ENCODE peak calls at places on chromosomes 11 and 22, in five cellular contexts. B, T, C, D and E are unnamed samples. For H3K4me1 and H3K27me3, the result is how much of the 10 kb centered on the place peaks cover.

GRCh38 chr22:50553310-50553709 is 7.6 kb downstream of the KLHDC7B start:
- DNase-seq in C (no peak), T (no peak), B (peak), D (no peak), E (no peak)

GRCh38 chr11:125514336-125515101 is 18.5 kb upstream of the FEZ1 start:
- DNase-seq in C (no peak), B (peak), D (peak), T (peak), E (no peak)

GRCh38 chr11:126384053-126384335 is 28.5 kb downstream of the ST3GAL4 start:
- DNase-seq in D (no peak), C (no peak), T (no peak), B (no peak), E (no peak)

GRCh38 chr11:10751581-10751940 is 515 bp downstream of the CTR9 start:
- DNase-seq in T (peak), C (no peak), D (no peak), B (no peak), E (peak)

GRCh38 chr22:48367731-48368130 is 1459.9 kb downstream of the BRD1 start:
- DNase-seq in D (no peak), T (no peak), C (no peak), B (no peak), E (no peak)

GRCh38 chr11:112085822-112086421 is 634 bp downstream of the TIMM8B start:
- DNase-seq in T (peak), D (peak), C (peak), B (peak), E (peak)

GRCh38 chr22:18152519-18152918 is 2.5 kb downstream of the USP18 start:
- DNase-seq in T (no peak), B (peak), D (no peak), C (no peak), E (no peak)

GRCh38 chr11:124946735-124947141 is 7.3 kb upstream of the CCDC15 start:
- DNase-seq in B (no peak), T (peak), C (no peak), D (peak), E (no peak)

GRCh38 chr11:18171377-18172000 is 1.1 kb upstream of the MRGPRX4 start:
- DNase-seq in D (peak), T (peak), C (peak), B (no peak), E (peak)

GRCh38 chr11:60563553-60564235 is 48.5 kb downstream of the MS4A13 start:
- DNase-seq in B (no peak), D (no peak), C (no peak), T (peak), E (peak)

GRCh38 chr11:126007263-126007662 is 55.4 kb downstream of the CDON start:
- DNase-seq in C (no peak), D (peak), B (no peak), T (peak), E (no peak)

GRCh38 chr11:12808519-12808918 is 134.3 kb downstream of the TEAD1 start:
- DNase-seq in B (no peak), T (peak), C (no peak), D (peak), E (no peak)

GRCh38 chr11:58866788-58867187 is 22.3 kb upstream of the GLYATL2 start:
- DNase-seq in C (no peak), B (no peak), T (peak), D (peak), E (no peak)

GRCh38 chr11:7573558-7574296 is 59.9 kb downstream of the PPFIBP2 start:
- DNase-seq in B (no peak), T (no peak), D (no peak), C (peak), E (no peak)

GRCh38 chr11:109033627-109034340 is 368.9 kb downstream of the DDX10 start:
- DNase-seq in C (no peak), D (peak), T (peak), B (no peak), E (no peak)

GRCh38 chr11:29063630-29064361 is 953.0 kb downstream of the KCNA4 start:
- DNase-seq in C (no peak), B (no peak), T (no peak), D (no peak), E (no peak)

GRCh38 chr11:748007-748359 is 719 bp downstream of the TALDO1 start:
- DNase-seq in T (no peak), D (peak), B (no peak), C (no peak), E (no peak)

GRCh38 chr22:28857288-28857687 is 26.1 kb upstream of the ZNRF3 start:
- DNase-seq in B (no peak), D (no peak), C (no peak), T (no peak), E (no peak)

GRCh38 chr11:1402776-1403620 is 13.3 kb downstream of the BRSK2 start:
- DNase-seq in T (no peak), C (no peak), D (no peak), B (no peak), E (no peak)

GRCh38 chr11:8665222-8665621 is 17.2 kb downstream of the TRIM66 start:
- DNase-seq in D (no peak), T (no peak), B (no peak), C (no peak), E (no peak)

GRCh38 chr11:126956664-126957063 is 43.9 kb downstream of the KIRREL3 start:
- DNase-seq in C (no peak), B (no peak), D (no peak), T (no peak), E (no peak)

GRCh38 chr11:5507177-5507576 is 2.6 kb downstream of the UBQLN3 start:
- DNase-seq in C (no peak), T (no peak), D (no peak), B (no peak), E (no peak)

GRCh38 chr22:30408388-30409101 is 11.7 kb downstream of the SEC14L2 start:
- DNase-seq in C (no peak), T (peak), B (no peak), D (peak), E (no peak)

GRCh38 chr11:34028407-34028804 is 23.1 kb upstream of the CAPRIN1 start:
- DNase-seq in T (no peak), C (peak), D (peak), B (no peak), E (no peak)

GRCh38 chr11:72831521-72832300 is 17.5 kb downstream of the ATG16L2 start:
- DNase-seq in T (peak), C (peak), B (peak), D (peak), E (peak)

GRCh38 chr22:22989856-22990255 is 80.5 kb upstream of the GNAZ start:
- DNase-seq in D (no peak), T (no peak), B (no peak), C (no peak), E (no peak)

GRCh38 chr11:77411238-77411637 is 62.7 kb downstream of the PAK1 start:
- DNase-seq in D (peak), C (no peak), B (peak), T (peak), E (no peak)

GRCh38 chr11:77589181-77589520 is 602 bp upstream of the AQP11 start:
- DNase-seq in B (no peak), D (no peak), C (no peak), T (no peak), E (no peak)

GRCh38 chr11:118791015-118791960 is at the start of gene DDX6:
- DNase-seq in B (peak), T (peak), D (peak), C (peak), E (peak)

GRCh38 chr11:68365943-68366435 is 53.6 kb downstream of the LRP5 start:
- DNase-seq in T (no peak), B (no peak), D (no peak), C (no peak), E (no peak)

GRCh38 chr11:116993599-116993998 is 104.6 kb downstream of the SIK3 start:
- DNase-seq in B (peak), C (no peak), T (no peak), D (peak), E (peak)

GRCh38 chr11:12088047-12088481 is 22.3 kb upstream of the MICAL2 start:
- DNase-seq in D (peak), C (no peak), T (peak), B (no peak), E (no peak)

GRCh38 chr11:73652046-73652730 is 5.8 kb downstream of the PLEKHB1 start:
- DNase-seq in T (peak), C (no peak), D (no peak), B (no peak), E (peak)

GRCh38 chr22:46220921-46221320 is 29.2 kb downstream of the CDPF1 start:
- DNase-seq in C (no peak), T (no peak), D (peak), B (no peak), E (no peak)

GRCh38 chr22:48084041-48084748 is 1321.7 kb downstream of the TBC1D22A start:
- DNase-seq in T (no peak), C (no peak), D (no peak), B (no peak), E (no peak)

GRCh38 chr11:101686514-101686913 is 102.7 kb upstream of the TRPC6 start:
- DNase-seq in C (no peak), T (peak), D (peak), B (no peak), E (no peak)

GRCh38 chr22:20155330-20156041 is 4.6 kb upstream of the CCDC188 start:
- DNase-seq in D (peak), B (no peak), T (peak), C (no peak), E (peak)

DNA sequence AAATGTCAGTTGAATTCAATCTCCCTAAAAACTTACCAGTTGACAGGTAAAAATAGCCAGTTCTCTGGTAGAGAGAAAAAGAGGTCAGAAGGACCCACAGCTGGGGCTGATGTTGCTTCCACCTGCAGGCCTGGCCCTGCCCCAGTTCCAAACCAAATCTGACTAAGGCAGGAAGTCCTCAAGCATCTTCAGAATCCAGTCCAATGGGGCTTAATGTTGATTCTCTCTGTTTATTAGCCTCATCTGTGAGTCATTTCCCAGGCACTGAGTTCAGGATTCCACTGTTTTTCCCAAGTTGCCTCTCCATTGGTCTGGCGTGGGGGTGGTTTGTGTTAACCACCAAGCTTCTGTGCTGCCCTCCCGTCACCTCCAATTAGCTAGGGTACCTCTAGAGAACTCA is 601.8 kb downstream of the INSC start:
- DNase-seq in B (no peak), T (peak), C (no peak), D (peak), E (no peak)
- H3K4me3 ChIP-seq in B (no peak), T (no peak), C (no peak), D (no peak), E (no peak)

GRCh38 chr11:95923441-95923729 is 522 bp downstream of the MTMR2 start:
- DNase-seq in C (no peak), T (no peak), D (no peak), B (no peak), E (no peak)
- H3K4me1 ChIP-seq in C (under half), T (under half), D (under half), B (under half), E (under half)

GRCh38 chr11:71256080-71256479 is 3.7 kb upstream of the SHANK2 start:
- DNase-seq in B (no peak), T (no peak), D (no peak), C (no peak), E (no peak)
- H3K27me3 ChIP-seq in B (under half), T (under half), D (under half), C (under half), E (under half)

GRCh38 chr11:131190446-131190845 is 180.0 kb upstream of the NTM start:
- DNase-seq in C (no peak), D (no peak), B (no peak), T (no peak), E (no peak)

GRCh38 chr11:131185915-131186314 is 184.5 kb upstream of the NTM start:
- DNase-seq in C (no peak), B (no peak), T (no peak), D (no peak), E (no peak)

GRCh38 chr11:131192628-131193027 is 177.8 kb upstream of the NTM start:
- DNase-seq in T (no peak), C (no peak), D (no peak), B (no peak), E (no peak)

GRCh38 chr11:131186629-131187075 is 183.8 kb upstream of the NTM start:
- DNase-seq in D (no peak), T (no peak), B (no peak), C (no peak), E (no peak)
- H3K4me3 ChIP-seq in D (no peak), T (no peak), B (no peak), C (no peak), E (no peak)

DNA sequence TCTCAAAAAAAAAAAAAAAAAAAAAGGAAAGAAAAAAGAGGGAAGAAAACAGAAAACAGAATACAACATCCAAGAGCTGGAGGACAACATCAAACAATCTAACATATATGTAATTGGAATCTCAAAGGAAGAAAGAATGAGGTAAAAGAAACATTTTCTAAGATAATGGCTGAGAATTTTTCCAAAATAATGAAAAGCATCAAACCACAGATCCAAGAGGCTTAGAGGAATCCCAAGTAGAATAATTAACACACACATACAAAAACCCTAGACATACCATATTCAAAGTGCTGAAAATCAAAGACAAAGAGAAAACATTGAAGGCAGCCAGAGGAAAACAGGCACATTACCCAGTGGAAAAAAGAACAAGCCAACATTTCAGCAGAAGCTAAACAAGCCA is 4.9 kb downstream of the SULT4A1 start:
- DNase-seq in T (no peak), C (no peak), B (no peak), D (no peak), E (no peak)
- H3K4me1 ChIP-seq in T (under half), C (under half), B (under half), D (under half), E (under half)

DNA sequence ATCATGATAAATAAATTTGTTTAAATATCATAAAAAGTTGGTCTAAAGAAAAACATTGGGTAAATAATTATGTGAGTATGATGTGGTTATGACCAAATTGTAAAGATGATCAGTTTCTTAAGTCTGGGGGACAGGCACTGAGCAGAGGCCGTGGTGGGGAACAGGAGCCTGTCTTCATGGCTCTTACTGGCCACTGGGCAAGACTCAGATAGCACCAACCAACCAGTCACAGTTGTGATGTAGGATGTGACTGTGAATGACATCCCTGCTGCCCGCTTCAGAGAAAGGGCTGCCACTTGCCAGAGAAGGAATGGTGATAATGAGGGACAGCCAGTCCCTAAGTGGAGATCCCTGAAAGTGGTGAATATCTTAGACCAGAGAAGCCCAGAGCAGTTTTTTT is 7.0 kb downstream of the PTPRJ start:
- DNase-seq in D (no peak), B (no peak), C (no peak), T (no peak), E (no peak)
- H3K27me3 ChIP-seq in D (under half), B (under half), C (under half), T (under half), E (under half)